ENCODE peak calls at places on chromosomes 6 and 20, in nine cellular contexts. One of them, this sample, is unnamed.

GRCh38 chr6:52361347-52361944 is 505 bp upstream of the PAQR8 start:
- DNase-seq in right lobe of liver: no peak
- DNase-seq in stomach: no peak
- DNase-seq in brain microvascular endothelial cell: no peak
- DNase-seq in GM23248: peak; percentile 58
- DNase-seq in astrocyte: peak; percentile 14
- DNase-seq in esophagus squamous epithelium: no peak
- DNase-seq in BE2C: no peak
- DNase-seq in adrenal gland: peak; percentile 26
- DNase-seq in this sample: no peak

GRCh38 chr20:47768016-47768953 is 17.0 kb downstream of the SULF2 start:
- DNase-seq in right lobe of liver: peak; percentile 62
- DNase-seq in stomach: peak; percentile 58
- DNase-seq in brain microvascular endothelial cell: no peak
- DNase-seq in GM23248: no peak
- DNase-seq in astrocyte: peak; percentile 33
- DNase-seq in esophagus squamous epithelium: no peak
- DNase-seq in BE2C: no peak
- DNase-seq in adrenal gland: peak; percentile 50
- DNase-seq in this sample: no peak

GRCh38 chr20:4544765-4545164 is 176.9 kb upstream of the PRND start:
- DNase-seq in right lobe of liver: no peak
- DNase-seq in stomach: no peak
- DNase-seq in brain microvascular endothelial cell: no peak
- DNase-seq in GM23248: peak; percentile 82
- DNase-seq in astrocyte: peak; percentile 73
- DNase-seq in esophagus squamous epithelium: no peak
- DNase-seq in BE2C: no peak
- DNase-seq in adrenal gland: no peak
- DNase-seq in this sample: no peak

GRCh38 chr6:43096451-43097097 is 20.5 kb downstream of the PTK7 start:
- DNase-seq in right lobe of liver: no peak
- DNase-seq in stomach: peak; percentile 35
- DNase-seq in brain microvascular endothelial cell: peak; percentile 42
- DNase-seq in GM23248: peak; percentile 83
- DNase-seq in astrocyte: peak; percentile 93
- DNase-seq in esophagus squamous epithelium: no peak
- DNase-seq in BE2C: no peak
- DNase-seq in adrenal gland: no peak
- DNase-seq in this sample: peak; percentile 27

GRCh38 chr6:113187671-113188070 is 669.5 kb upstream of the MARCKS start:
- DNase-seq in right lobe of liver: no peak
- DNase-seq in stomach: no peak
- DNase-seq in brain microvascular endothelial cell: no peak
- DNase-seq in GM23248: peak; percentile 5
- DNase-seq in astrocyte: no peak
- DNase-seq in esophagus squamous epithelium: no peak
- DNase-seq in BE2C: no peak
- DNase-seq in adrenal gland: no peak
- DNase-seq in this sample: no peak

GRCh38 chr6:44260451-44261297 is 3.3 kb upstream of the SLC35B2 start:
- DNase-seq in right lobe of liver: no peak
- DNase-seq in stomach: no peak
- DNase-seq in brain microvascular endothelial cell: no peak
- DNase-seq in GM23248: no peak
- DNase-seq in astrocyte: no peak
- DNase-seq in esophagus squamous epithelium: no peak
- DNase-seq in BE2C: no peak
- DNase-seq in adrenal gland: no peak
- DNase-seq in this sample: no peak

GRCh38 chr6:24205020-24205492 is 79.0 kb downstream of the NRSN1 start:
- DNase-seq in right lobe of liver: no peak
- DNase-seq in stomach: no peak
- DNase-seq in brain microvascular endothelial cell: peak; percentile 41
- DNase-seq in GM23248: peak; percentile 48
- DNase-seq in astrocyte: peak; percentile 12
- DNase-seq in esophagus squamous epithelium: no peak
- DNase-seq in BE2C: peak; percentile 29
- DNase-seq in adrenal gland: no peak
- DNase-seq in this sample: no peak

GRCh38 chr6:87675004-87675681 is 26.9 kb downstream of the AKIRIN2 start:
- DNase-seq in right lobe of liver: no peak
- DNase-seq in stomach: no peak
- DNase-seq in brain microvascular endothelial cell: no peak
- DNase-seq in GM23248: no peak
- DNase-seq in astrocyte: no peak
- DNase-seq in esophagus squamous epithelium: no peak
- DNase-seq in BE2C: no peak
- DNase-seq in adrenal gland: no peak
- DNase-seq in this sample: no peak

GRCh38 chr6:81561731-81562130 is 190.8 kb downstream of the TENT5A start:
- DNase-seq in right lobe of liver: no peak
- DNase-seq in stomach: no peak
- DNase-seq in brain microvascular endothelial cell: no peak
- DNase-seq in GM23248: peak; percentile 28
- DNase-seq in astrocyte: no peak
- DNase-seq in esophagus squamous epithelium: no peak
- DNase-seq in BE2C: no peak
- DNase-seq in adrenal gland: no peak
- DNase-seq in this sample: no peak

GRCh38 chr20:13292486-13292885 is 71.4 kb downstream of the ISM1 start:
- DNase-seq in right lobe of liver: no peak
- DNase-seq in stomach: no peak
- DNase-seq in brain microvascular endothelial cell: no peak
- DNase-seq in GM23248: no peak
- DNase-seq in astrocyte: no peak
- DNase-seq in esophagus squamous epithelium: no peak
- DNase-seq in BE2C: no peak
- DNase-seq in adrenal gland: no peak
- DNase-seq in this sample: no peak

GRCh38 chr6:35469711-35470662 is 1.8 kb downstream of the RPL10A start:
- DNase-seq in right lobe of liver: no peak
- DNase-seq in stomach: peak; percentile 39
- DNase-seq in brain microvascular endothelial cell: no peak
- DNase-seq in GM23248: peak; percentile 42
- DNase-seq in astrocyte: no peak
- DNase-seq in esophagus squamous epithelium: no peak
- DNase-seq in BE2C: peak; percentile 67
- DNase-seq in adrenal gland: no peak
- DNase-seq in this sample: no peak

GRCh38 chr6:45933855-45934254 is 81.8 kb downstream of the CLIC5 start:
- DNase-seq in right lobe of liver: no peak
- DNase-seq in stomach: no peak
- DNase-seq in brain microvascular endothelial cell: peak; percentile 19
- DNase-seq in GM23248: no peak
- DNase-seq in astrocyte: peak; percentile 50
- DNase-seq in esophagus squamous epithelium: no peak
- DNase-seq in BE2C: no peak
- DNase-seq in adrenal gland: no peak
- DNase-seq in this sample: no peak

GRCh38 chr6:138692978-138693909 is 80.3 kb upstream of the CCDC28A start:
- DNase-seq in right lobe of liver: peak; percentile 91
- DNase-seq in stomach: peak; percentile 82
- DNase-seq in brain microvascular endothelial cell: peak; percentile 38
- DNase-seq in GM23248: peak; percentile 62
- DNase-seq in astrocyte: peak; percentile 63
- DNase-seq in esophagus squamous epithelium: no peak
- DNase-seq in BE2C: peak; percentile 29
- DNase-seq in adrenal gland: peak; percentile 73
- DNase-seq in this sample: peak; percentile 78

GRCh38 chr6:88730602-88731001 is 232.8 kb downstream of the RNGTT start:
- DNase-seq in right lobe of liver: no peak
- DNase-seq in stomach: no peak
- DNase-seq in brain microvascular endothelial cell: peak; percentile 84
- DNase-seq in GM23248: peak; percentile 39
- DNase-seq in astrocyte: peak; percentile 70
- DNase-seq in esophagus squamous epithelium: no peak
- DNase-seq in BE2C: no peak
- DNase-seq in adrenal gland: no peak
- DNase-seq in this sample: peak; percentile 8

GRCh38 chr6:124977067-124977908 is 15.1 kb downstream of the RNF217 start:
- DNase-seq in right lobe of liver: no peak
- DNase-seq in stomach: no peak
- DNase-seq in brain microvascular endothelial cell: no peak
- DNase-seq in GM23248: peak; percentile 52
- DNase-seq in astrocyte: peak; percentile 75
- DNase-seq in esophagus squamous epithelium: no peak
- DNase-seq in BE2C: no peak
- DNase-seq in adrenal gland: no peak
- DNase-seq in this sample: no peak

GRCh38 chr20:46040902-46041535 is 12.0 kb downstream of the SLC12A5 start:
- DNase-seq in right lobe of liver: no peak
- DNase-seq in stomach: peak; percentile 29
- DNase-seq in brain microvascular endothelial cell: no peak
- DNase-seq in GM23248: peak; percentile 50
- DNase-seq in astrocyte: peak; percentile 10
- DNase-seq in esophagus squamous epithelium: no peak
- DNase-seq in BE2C: no peak
- DNase-seq in adrenal gland: peak; percentile 40
- DNase-seq in this sample: peak; percentile 42

DNA sequence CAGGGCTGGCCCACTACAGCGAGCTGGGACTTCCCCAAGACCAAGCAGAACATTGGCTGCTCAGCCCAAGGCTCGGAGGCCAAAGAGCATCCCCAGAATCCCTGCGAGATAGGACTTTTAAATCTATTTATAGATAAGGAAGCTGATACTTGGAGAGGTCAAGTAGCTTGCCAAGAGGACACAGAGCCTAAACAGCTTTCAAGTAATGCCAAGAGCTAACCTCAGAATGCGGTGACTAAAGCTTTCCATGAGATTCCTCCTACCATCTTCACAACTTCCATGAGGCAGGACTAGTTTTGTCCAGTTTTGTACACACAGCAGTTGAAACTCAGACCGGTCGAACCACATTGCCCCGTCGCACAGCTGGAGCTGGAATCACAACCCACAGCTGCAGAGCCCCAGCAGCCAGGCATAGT is 168.1 kb upstream of the TOP1 start:
- DNase-seq in right lobe of liver: no peak
- DNase-seq in stomach: no peak
- DNase-seq in brain microvascular endothelial cell: peak; percentile 71
- DNase-seq in GM23248: peak; percentile 52
- DNase-seq in astrocyte: peak; percentile 86
- DNase-seq in esophagus squamous epithelium: no peak
- DNase-seq in BE2C: no peak
- DNase-seq in adrenal gland: peak; percentile 65
- DNase-seq in this sample: peak; percentile 80
- H3K27me3 ChIP-seq in right lobe of liver: no peaks in the 10 kb centered on the region
- H3K27me3 ChIP-seq in stomach: no peaks in the 10 kb centered on the region
- H3K27me3 ChIP-seq in brain microvascular endothelial cell: no peaks in the 10 kb centered on the region
- H3K27me3 ChIP-seq in GM23248: peaks cover 16% of the 10 kb centered on the region
- H3K27me3 ChIP-seq in astrocyte: peaks cover 4% of the 10 kb centered on the region
- H3K27me3 ChIP-seq in esophagus squamous epithelium: no peaks in the 10 kb centered on the region
- H3K27me3 ChIP-seq in BE2C: no peaks in the 10 kb centered on the region
- H3K27me3 ChIP-seq in adrenal gland: no peaks in the 10 kb centered on the region
- H3K27me3 ChIP-seq in this sample: no peaks in the 10 kb centered on the region

GRCh38 chr6:30748851-30749540 is 4.6 kb upstream of the IER3 start:
- DNase-seq in right lobe of liver: no peak
- DNase-seq in stomach: no peak
- DNase-seq in brain microvascular endothelial cell: no peak
- DNase-seq in GM23248: peak; percentile 54
- DNase-seq in astrocyte: no peak
- DNase-seq in esophagus squamous epithelium: no peak
- DNase-seq in BE2C: no peak
- DNase-seq in adrenal gland: no peak
- DNase-seq in this sample: peak; percentile 53
- H3K4me3 ChIP-seq in right lobe of liver: no peak overlapping the region
- H3K4me3 ChIP-seq in stomach: no peak overlapping the region
- H3K4me3 ChIP-seq in brain microvascular endothelial cell: no peak overlapping the region
- H3K4me3 ChIP-seq in GM23248: no peak overlapping the region
- H3K4me3 ChIP-seq in astrocyte: no peak overlapping the region
- H3K4me3 ChIP-seq in esophagus squamous epithelium: no peak overlapping the region
- H3K4me3 ChIP-seq in BE2C: no peak overlapping the region
- H3K4me3 ChIP-seq in adrenal gland: no peak overlapping the region
- H3K4me3 ChIP-seq in this sample: no peak overlapping the region

DNA sequence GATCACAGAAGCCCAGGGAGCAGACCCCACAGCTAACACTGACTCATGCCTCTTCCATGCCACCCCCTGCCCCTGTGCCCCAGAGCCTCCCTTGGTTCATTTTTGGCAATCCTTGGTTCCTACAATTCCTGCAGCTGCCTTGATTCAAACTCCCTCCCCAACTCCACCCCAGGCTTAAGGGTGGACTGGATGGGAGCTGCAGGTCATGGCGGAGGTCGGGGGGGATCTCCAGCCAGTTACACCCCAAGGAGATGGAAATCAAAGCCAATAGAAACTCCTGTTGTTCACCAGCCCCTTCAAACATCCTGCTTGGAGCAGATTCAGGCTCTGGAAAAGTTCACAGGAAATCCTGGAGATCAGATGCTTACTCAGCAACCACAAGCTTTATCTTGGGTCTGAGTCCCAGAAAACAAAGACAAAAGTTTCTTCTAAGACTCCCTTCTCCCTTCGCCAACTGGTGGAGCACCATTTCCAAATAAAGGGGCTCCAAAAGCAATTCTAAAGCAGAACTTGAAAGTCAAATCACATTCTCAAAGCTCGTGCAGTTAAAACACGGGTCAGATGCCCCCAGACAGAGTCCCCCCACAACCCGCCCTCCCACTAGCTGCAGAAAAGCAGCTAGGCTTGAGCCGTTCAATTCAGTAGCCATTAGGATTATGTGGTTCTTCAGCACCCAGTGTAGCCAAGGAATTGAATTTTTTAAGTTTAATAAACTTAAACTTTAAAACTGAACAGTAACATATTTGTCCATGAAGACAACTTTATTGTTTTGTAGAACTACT is 149.5 kb downstream of the ANKRD60 start:
- DNase-seq in right lobe of liver: no peak
- DNase-seq in stomach: no peak
- DNase-seq in brain microvascular endothelial cell: peak; percentile 46
- DNase-seq in GM23248: peak; percentile 80
- DNase-seq in astrocyte: peak; percentile 86
- DNase-seq in esophagus squamous epithelium: no peak
- DNase-seq in BE2C: no peak
- DNase-seq in adrenal gland: no peak
- DNase-seq in this sample: peak; percentile 78
- H3K27me3 ChIP-seq in right lobe of liver: no peaks in the 10 kb centered on the region
- H3K27me3 ChIP-seq in stomach: no peaks in the 10 kb centered on the region
- H3K27me3 ChIP-seq in brain microvascular endothelial cell: no peaks in the 10 kb centered on the region
- H3K27me3 ChIP-seq in GM23248: no peaks in the 10 kb centered on the region
- H3K27me3 ChIP-seq in astrocyte: no peaks in the 10 kb centered on the region
- H3K27me3 ChIP-seq in esophagus squamous epithelium: peaks cover 4% of the 10 kb centered on the region
- H3K27me3 ChIP-seq in BE2C: no peaks in the 10 kb centered on the region
- H3K27me3 ChIP-seq in adrenal gland: no peaks in the 10 kb centered on the region
- H3K27me3 ChIP-seq in this sample: no peaks in the 10 kb centered on the region

DNA sequence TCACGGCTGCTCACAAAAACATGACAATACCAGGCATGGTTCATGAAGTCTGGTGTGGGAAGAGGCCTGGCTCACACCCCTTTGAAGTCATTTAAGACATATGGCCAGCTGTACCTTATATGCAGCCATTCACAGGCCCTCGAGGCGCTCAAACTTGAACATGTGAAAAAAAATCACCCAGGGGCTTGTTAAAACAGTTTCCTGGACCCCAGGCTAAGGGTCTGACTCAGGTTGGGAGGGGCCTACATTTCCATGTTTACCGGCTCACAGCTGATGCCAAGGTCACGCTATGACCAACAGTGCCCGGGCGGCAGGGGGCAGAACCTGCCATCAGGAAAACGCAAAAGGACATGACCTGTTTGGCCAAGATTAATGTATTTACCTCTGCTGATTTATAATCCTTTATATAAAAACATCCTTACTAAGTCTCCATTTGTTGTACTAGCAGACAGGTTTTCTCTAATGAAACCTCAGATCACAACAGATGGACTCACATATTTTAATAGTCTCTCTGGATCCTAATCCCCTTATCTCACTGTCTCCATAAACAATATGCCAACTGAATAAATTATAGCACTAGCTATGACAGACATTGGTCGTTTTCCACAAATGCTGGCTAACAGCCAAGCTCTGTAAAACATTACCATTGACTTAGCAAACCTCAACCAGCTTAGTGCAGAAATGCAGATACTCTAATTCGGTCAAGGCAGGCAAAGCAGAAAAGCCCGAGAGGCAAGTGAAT is 19.9 kb downstream of the EZR start:
- DNase-seq in right lobe of liver: peak; percentile 88
- DNase-seq in stomach: peak; percentile 73
- DNase-seq in brain microvascular endothelial cell: peak; percentile 27
- DNase-seq in GM23248: peak; percentile 25
- DNase-seq in astrocyte: peak; percentile 64
- DNase-seq in esophagus squamous epithelium: no peak
- DNase-seq in BE2C: peak; percentile 84
- DNase-seq in adrenal gland: peak; percentile 87
- DNase-seq in this sample: peak; percentile 67
- H3K4me3 ChIP-seq in right lobe of liver: no peak overlapping the region
- H3K4me3 ChIP-seq in stomach: no peak overlapping the region
- H3K4me3 ChIP-seq in brain microvascular endothelial cell: no peak overlapping the region
- H3K4me3 ChIP-seq in GM23248: no peak overlapping the region
- H3K4me3 ChIP-seq in astrocyte: no peak overlapping the region
- H3K4me3 ChIP-seq in esophagus squamous epithelium: no peak overlapping the region
- H3K4me3 ChIP-seq in BE2C: peak overlapping the region; percentile 23
- H3K4me3 ChIP-seq in adrenal gland: no peak overlapping the region
- H3K4me3 ChIP-seq in this sample: no peak overlapping the region

This sample was measured in MG63.